ENCODE peak calls at places on chromosomes 2 and 18, in ten cellular contexts. One of them, this sample, is unnamed.
A peak's percentile ranks its signal among the peaks of the same experiment; 100 is the strongest.

GRCh38 chr2:129103922-129104878 is 785.5 kb upstream of the HS6ST1 start:
- DNase-seq in tibial artery: no peak
- DNase-seq in left ventricle myocardium inferior: no peak
- DNase-seq in heart right ventricle: no peak
- DNase-seq in IMR-90: no peak
- DNase-seq in thyroid gland: no peak
- DNase-seq in right atrium auricular region: no peak
- DNase-seq in mesendoderm: no peak
- DNase-seq in heart left ventricle: no peak
- DNase-seq in A673: no peak
- DNase-seq in this sample: no peak

GRCh38 chr2:201208563-201209252 is 25.8 kb downstream of the CASP10 start:
- DNase-seq in tibial artery: peak; percentile 40
- DNase-seq in left ventricle myocardium inferior: peak; percentile 23
- DNase-seq in heart right ventricle: peak; percentile 20
- DNase-seq in IMR-90: no peak
- DNase-seq in thyroid gland: no peak
- DNase-seq in right atrium auricular region: no peak
- DNase-seq in mesendoderm: no peak
- DNase-seq in heart left ventricle: no peak
- DNase-seq in A673: no peak
- DNase-seq in this sample: no peak

GRCh38 chr2:15313657-15314056 is 247.5 kb downstream of the NBAS start:
- DNase-seq in tibial artery: no peak
- DNase-seq in left ventricle myocardium inferior: no peak
- DNase-seq in heart right ventricle: no peak
- DNase-seq in IMR-90: peak; percentile 71
- DNase-seq in thyroid gland: no peak
- DNase-seq in right atrium auricular region: no peak
- DNase-seq in mesendoderm: no peak
- DNase-seq in heart left ventricle: no peak
- DNase-seq in A673: no peak
- DNase-seq in this sample: no peak

GRCh38 chr2:86238354-86238753 is 39.1 kb downstream of the MRPL35 start:
- DNase-seq in tibial artery: no peak
- DNase-seq in left ventricle myocardium inferior: no peak
- DNase-seq in heart right ventricle: no peak
- DNase-seq in IMR-90: no peak
- DNase-seq in thyroid gland: no peak
- DNase-seq in right atrium auricular region: no peak
- DNase-seq in mesendoderm: no peak
- DNase-seq in heart left ventricle: no peak
- DNase-seq in A673: no peak
- DNase-seq in this sample: no peak

GRCh38 chr2:11672404-11672803 is 2.4 kb upstream of the NTSR2 start:
- DNase-seq in tibial artery: no peak
- DNase-seq in left ventricle myocardium inferior: no peak
- DNase-seq in heart right ventricle: no peak
- DNase-seq in IMR-90: no peak
- DNase-seq in thyroid gland: no peak
- DNase-seq in right atrium auricular region: no peak
- DNase-seq in mesendoderm: no peak
- DNase-seq in heart left ventricle: no peak
- DNase-seq in A673: no peak
- DNase-seq in this sample: no peak

GRCh38 chr2:174035117-174035516 is 69.9 kb upstream of the SP3 start:
- DNase-seq in tibial artery: no peak
- DNase-seq in left ventricle myocardium inferior: no peak
- DNase-seq in heart right ventricle: no peak
- DNase-seq in IMR-90: peak; percentile 39
- DNase-seq in thyroid gland: no peak
- DNase-seq in right atrium auricular region: no peak
- DNase-seq in mesendoderm: no peak
- DNase-seq in heart left ventricle: no peak
- DNase-seq in A673: no peak
- DNase-seq in this sample: no peak

GRCh38 chr2:136818839-136819238 is 53.5 kb downstream of the THSD7B start:
- DNase-seq in tibial artery: no peak
- DNase-seq in left ventricle myocardium inferior: no peak
- DNase-seq in heart right ventricle: no peak
- DNase-seq in IMR-90: no peak
- DNase-seq in thyroid gland: no peak
- DNase-seq in right atrium auricular region: no peak
- DNase-seq in mesendoderm: no peak
- DNase-seq in heart left ventricle: no peak
- DNase-seq in A673: no peak
- DNase-seq in this sample: no peak

GRCh38 chr2:61726456-61727209 is 127.2 kb downstream of the FAM161A start:
- DNase-seq in tibial artery: no peak
- DNase-seq in left ventricle myocardium inferior: no peak
- DNase-seq in heart right ventricle: no peak
- DNase-seq in IMR-90: peak; percentile 4
- DNase-seq in thyroid gland: no peak
- DNase-seq in right atrium auricular region: no peak
- DNase-seq in mesendoderm: no peak
- DNase-seq in heart left ventricle: no peak
- DNase-seq in A673: no peak
- DNase-seq in this sample: no peak

GRCh38 chr2:11022064-11022463 is 110.3 kb downstream of the KCNF1 start:
- DNase-seq in tibial artery: no peak
- DNase-seq in left ventricle myocardium inferior: no peak
- DNase-seq in heart right ventricle: no peak
- DNase-seq in IMR-90: no peak
- DNase-seq in thyroid gland: no peak
- DNase-seq in right atrium auricular region: no peak
- DNase-seq in mesendoderm: peak; percentile 42
- DNase-seq in heart left ventricle: no peak
- DNase-seq in A673: no peak
- DNase-seq in this sample: no peak

GRCh38 chr2:112055833-112056625 is 960 bp downstream of the TMEM87B start:
- DNase-seq in tibial artery: peak; percentile 85
- DNase-seq in left ventricle myocardium inferior: peak; percentile 70
- DNase-seq in heart right ventricle: peak; percentile 86
- DNase-seq in IMR-90: peak; percentile 95
- DNase-seq in thyroid gland: peak; percentile 72
- DNase-seq in right atrium auricular region: peak; percentile 86
- DNase-seq in mesendoderm: peak; percentile 69
- DNase-seq in heart left ventricle: peak; percentile 83
- DNase-seq in A673: peak; percentile 98
- DNase-seq in this sample: no peak
- H3K27ac ChIP-seq in tibial artery: peak overlapping the region; percentile 94
- H3K27ac ChIP-seq in left ventricle myocardium inferior: peak overlapping the region; percentile 99
- H3K27ac ChIP-seq in heart right ventricle: peak overlapping the region; percentile 97
- H3K27ac ChIP-seq in IMR-90: peak overlapping the region; percentile 87
- H3K27ac ChIP-seq in thyroid gland: peak overlapping the region; percentile 92
- H3K27ac ChIP-seq in right atrium auricular region: peak overlapping the region; percentile 96
- H3K27ac ChIP-seq in mesendoderm: peak overlapping the region; percentile 88
- H3K27ac ChIP-seq in heart left ventricle: peak overlapping the region; percentile 92
- H3K27ac ChIP-seq in A673: peak overlapping the region; percentile 95
- H3K27ac ChIP-seq in this sample: peak overlapping the region; percentile 96

GRCh38 chr2:207448006-207448405 is 81.8 kb upstream of the CREB1 start:
- DNase-seq in tibial artery: no peak
- DNase-seq in left ventricle myocardium inferior: no peak
- DNase-seq in heart right ventricle: no peak
- DNase-seq in IMR-90: no peak
- DNase-seq in thyroid gland: no peak
- DNase-seq in right atrium auricular region: no peak
- DNase-seq in mesendoderm: no peak
- DNase-seq in heart left ventricle: no peak
- DNase-seq in A673: no peak
- DNase-seq in this sample: no peak

GRCh38 chr2:207449673-207450072 is 80.1 kb upstream of the CREB1 start:
- DNase-seq in tibial artery: no peak
- DNase-seq in left ventricle myocardium inferior: no peak
- DNase-seq in heart right ventricle: no peak
- DNase-seq in IMR-90: no peak
- DNase-seq in thyroid gland: no peak
- DNase-seq in right atrium auricular region: no peak
- DNase-seq in mesendoderm: no peak
- DNase-seq in heart left ventricle: no peak
- DNase-seq in A673: no peak
- DNase-seq in this sample: no peak

GRCh38 chr2:207446653-207447052 is 83.1 kb upstream of the CREB1 start:
- DNase-seq in tibial artery: no peak
- DNase-seq in left ventricle myocardium inferior: no peak
- DNase-seq in heart right ventricle: no peak
- DNase-seq in IMR-90: no peak
- DNase-seq in thyroid gland: no peak
- DNase-seq in right atrium auricular region: no peak
- DNase-seq in mesendoderm: no peak
- DNase-seq in heart left ventricle: no peak
- DNase-seq in A673: no peak
- DNase-seq in this sample: no peak

GRCh38 chr2:207444756-207445155 is 85.0 kb upstream of the CREB1 start:
- DNase-seq in tibial artery: no peak
- DNase-seq in left ventricle myocardium inferior: no peak
- DNase-seq in heart right ventricle: no peak
- DNase-seq in IMR-90: no peak
- DNase-seq in thyroid gland: no peak
- DNase-seq in right atrium auricular region: no peak
- DNase-seq in mesendoderm: no peak
- DNase-seq in heart left ventricle: no peak
- DNase-seq in A673: no peak
- DNase-seq in this sample: no peak

DNA sequence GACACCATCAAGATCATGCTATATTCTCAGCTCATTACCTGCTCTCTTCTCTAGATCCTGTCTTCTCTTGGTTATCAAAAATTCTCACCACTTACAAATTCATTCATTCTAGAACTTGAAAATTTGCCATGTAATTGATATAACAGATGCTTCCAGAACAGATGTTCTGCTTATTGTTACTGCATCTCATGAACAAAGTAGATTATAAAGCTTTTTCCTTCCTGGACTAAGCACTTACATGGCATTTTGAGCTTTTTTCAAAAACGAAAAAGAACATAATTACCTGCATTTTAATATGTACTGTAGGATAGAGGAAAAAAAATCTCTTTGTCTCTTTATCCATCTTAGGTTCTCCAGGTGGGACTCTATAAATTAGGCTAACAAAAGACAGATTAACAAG is 79.6 kb upstream of the CREB1 start:
- DNase-seq in tibial artery: no peak
- DNase-seq in left ventricle myocardium inferior: no peak
- DNase-seq in heart right ventricle: no peak
- DNase-seq in IMR-90: no peak
- DNase-seq in thyroid gland: no peak
- DNase-seq in right atrium auricular region: no peak
- DNase-seq in mesendoderm: no peak
- DNase-seq in heart left ventricle: no peak
- DNase-seq in A673: no peak
- DNase-seq in this sample: no peak
- H3K27ac ChIP-seq in tibial artery: no peak overlapping the region
- H3K27ac ChIP-seq in left ventricle myocardium inferior: no peak overlapping the region
- H3K27ac ChIP-seq in heart right ventricle: no peak overlapping the region
- H3K27ac ChIP-seq in IMR-90: no peak overlapping the region
- H3K27ac ChIP-seq in thyroid gland: no peak overlapping the region
- H3K27ac ChIP-seq in right atrium auricular region: no peak overlapping the region
- H3K27ac ChIP-seq in mesendoderm: no peak overlapping the region
- H3K27ac ChIP-seq in heart left ventricle: no peak overlapping the region
- H3K27ac ChIP-seq in A673: no peak overlapping the region
- H3K27ac ChIP-seq in this sample: no peak overlapping the region

GRCh38 chr18:76467371-76468190 is 27.5 kb downstream of the ZNF516 start:
- DNase-seq in tibial artery: no peak
- DNase-seq in left ventricle myocardium inferior: no peak
- DNase-seq in heart right ventricle: no peak
- DNase-seq in IMR-90: peak; percentile 40
- DNase-seq in thyroid gland: no peak
- DNase-seq in right atrium auricular region: peak; percentile 60
- DNase-seq in mesendoderm: no peak
- DNase-seq in heart left ventricle: no peak
- DNase-seq in A673: no peak
- DNase-seq in this sample: no peak
- H3K27ac ChIP-seq in tibial artery: no peak overlapping the region
- H3K27ac ChIP-seq in left ventricle myocardium inferior: no peak overlapping the region
- H3K27ac ChIP-seq in heart right ventricle: peak overlapping the region; percentile 30
- H3K27ac ChIP-seq in IMR-90: no peak overlapping the region
- H3K27ac ChIP-seq in thyroid gland: no peak overlapping the region
- H3K27ac ChIP-seq in right atrium auricular region: no peak overlapping the region
- H3K27ac ChIP-seq in mesendoderm: no peak overlapping the region
- H3K27ac ChIP-seq in heart left ventricle: no peak overlapping the region
- H3K27ac ChIP-seq in A673: no peak overlapping the region
- H3K27ac ChIP-seq in this sample: no peak overlapping the region

GRCh38 chr2:109218792-109219126 is 89.8 kb downstream of the SH3RF3 start:
- DNase-seq in tibial artery: no peak
- DNase-seq in left ventricle myocardium inferior: no peak
- DNase-seq in heart right ventricle: no peak
- DNase-seq in IMR-90: no peak
- DNase-seq in thyroid gland: no peak
- DNase-seq in right atrium auricular region: no peak
- DNase-seq in mesendoderm: no peak
- DNase-seq in heart left ventricle: no peak
- DNase-seq in A673: no peak
- DNase-seq in this sample: no peak

GRCh38 chr2:109217362-109218086 is 88.5 kb downstream of the SH3RF3 start:
- DNase-seq in tibial artery: no peak
- DNase-seq in left ventricle myocardium inferior: no peak
- DNase-seq in heart right ventricle: no peak
- DNase-seq in IMR-90: peak; percentile 100
- DNase-seq in thyroid gland: no peak
- DNase-seq in right atrium auricular region: peak; percentile 52
- DNase-seq in mesendoderm: no peak
- DNase-seq in heart left ventricle: no peak
- DNase-seq in A673: no peak
- DNase-seq in this sample: no peak

GRCh38 chr2:109216332-109216731 is 87.3 kb downstream of the SH3RF3 start:
- DNase-seq in tibial artery: no peak
- DNase-seq in left ventricle myocardium inferior: no peak
- DNase-seq in heart right ventricle: no peak
- DNase-seq in IMR-90: no peak
- DNase-seq in thyroid gland: peak; percentile 72
- DNase-seq in right atrium auricular region: peak; percentile 51
- DNase-seq in mesendoderm: no peak
- DNase-seq in heart left ventricle: no peak
- DNase-seq in A673: no peak
- DNase-seq in this sample: no peak

GRCh38 chr2:109215866-109216265 is 86.9 kb downstream of the SH3RF3 start:
- DNase-seq in tibial artery: no peak
- DNase-seq in left ventricle myocardium inferior: no peak
- DNase-seq in heart right ventricle: no peak
- DNase-seq in IMR-90: no peak
- DNase-seq in thyroid gland: no peak
- DNase-seq in right atrium auricular region: peak; percentile 49
- DNase-seq in mesendoderm: no peak
- DNase-seq in heart left ventricle: no peak
- DNase-seq in A673: no peak
- DNase-seq in this sample: no peak

DNA sequence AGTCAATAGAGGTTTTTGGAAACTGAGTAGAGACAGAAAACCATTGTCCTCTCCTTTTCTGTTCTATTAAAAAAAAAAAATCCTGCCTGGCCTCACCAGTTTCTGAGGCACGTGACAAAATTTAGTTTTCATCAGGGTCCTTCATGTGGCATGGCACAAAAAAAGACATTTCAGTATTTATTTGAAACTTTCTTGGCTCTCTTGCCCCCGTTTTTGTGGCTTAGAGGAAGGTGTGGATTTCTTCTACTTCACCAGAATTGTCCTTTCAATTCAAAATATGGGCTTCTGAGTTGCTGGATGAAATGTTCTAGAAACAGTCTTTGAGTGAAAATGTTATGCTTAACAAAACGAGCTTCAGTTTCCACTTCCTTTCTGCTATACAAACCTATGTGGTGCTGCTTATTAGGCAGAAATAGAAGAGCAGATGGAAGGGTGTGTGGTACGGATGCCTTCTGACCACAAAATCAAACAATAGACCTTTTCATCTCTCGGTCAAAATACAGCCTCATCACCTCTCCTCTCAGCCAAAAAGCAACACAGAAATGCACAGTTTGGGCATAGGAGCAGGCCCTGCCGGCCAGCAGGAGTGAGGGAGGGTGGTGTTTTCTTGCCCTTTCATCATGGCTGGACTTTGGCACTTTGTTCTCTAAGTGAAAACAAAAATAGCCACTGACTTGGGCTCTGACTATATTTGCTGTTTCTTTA is 89.2 kb downstream of the SH3RF3 start:
- DNase-seq in tibial artery: no peak
- DNase-seq in left ventricle myocardium inferior: no peak
- DNase-seq in heart right ventricle: no peak
- DNase-seq in IMR-90: peak; percentile 75
- DNase-seq in thyroid gland: no peak
- DNase-seq in right atrium auricular region: peak; percentile 23
- DNase-seq in mesendoderm: no peak
- DNase-seq in heart left ventricle: no peak
- DNase-seq in A673: no peak
- DNase-seq in this sample: no peak
- H3K27ac ChIP-seq in tibial artery: peak overlapping the region; percentile 48
- H3K27ac ChIP-seq in left ventricle myocardium inferior: peak overlapping the region; percentile 40
- H3K27ac ChIP-seq in heart right ventricle: no peak overlapping the region
- H3K27ac ChIP-seq in IMR-90: peak overlapping the region; percentile 82
- H3K27ac ChIP-seq in thyroid gland: no peak overlapping the region
- H3K27ac ChIP-seq in right atrium auricular region: peak overlapping the region; percentile 30
- H3K27ac ChIP-seq in mesendoderm: no peak overlapping the region
- H3K27ac ChIP-seq in heart left ventricle: no peak overlapping the region
- H3K27ac ChIP-seq in A673: no peak overlapping the region
- H3K27ac ChIP-seq in this sample: no peak overlapping the region